ENCODE peak calls at places on chromosome 16, in nine cellular contexts. V is A549, X is hepatocyte, U is neuronal stem cell, D is fibroblast of lung, P is left ventricle myocardium inferior, G is heart right ventricle, I is WERI-Rb-1, A is neural progenitor cell. R is an unnamed sample.

GRCh38 chr16:57883480-57883879 is 81.2 kb upstream of the KIFC3 start:
- DNase-seq in X (no peak), G (no peak), U (no peak), I (no peak), A (no peak), V (no peak), D (no peak), P (no peak), R (no peak)

GRCh38 chr16:68445458-68445857 is 2.9 kb downstream of the SMPD3 start:
- DNase-seq in P (no peak), I (peak), X (no peak), G (no peak), D (peak), V (peak), U (peak), A (peak), R (no peak)

GRCh38 chr16:69311533-69312388 is 611 bp downstream of the VPS4A start:
- DNase-seq in G (no peak), A (peak), U (peak), P (no peak), X (peak), V (peak), I (peak), D (peak), R (no peak)

GRCh38 chr16:3248596-3248995 is 7.8 kb downstream of the MEFV start:
- DNase-seq in V (no peak), X (no peak), I (no peak), U (no peak), G (no peak), D (no peak), P (no peak), A (no peak), R (no peak)

GRCh38 chr16:27209591-27209990 is 6.3 kb downstream of the KDM8 start:
- DNase-seq in I (no peak), A (no peak), P (no peak), V (no peak), X (no peak), U (no peak), G (no peak), D (no peak), R (no peak)

GRCh38 chr16:88483392-88483641 is 30.2 kb downstream of the ZFPM1 start:
- DNase-seq in X (no peak), U (no peak), A (no peak), P (no peak), V (no peak), D (no peak), G (no peak), I (no peak), R (no peak)

GRCh38 chr16:19006446-19007315 is 22.9 kb downstream of the TMC7 start:
- DNase-seq in G (no peak), I (no peak), V (no peak), P (no peak), X (no peak), A (no peak), D (no peak), U (no peak), R (no peak)

GRCh38 chr16:53745753-53746258 is 41.9 kb downstream of the FTO start:
- DNase-seq in U (no peak), A (no peak), P (no peak), V (peak), X (no peak), G (no peak), D (peak), I (no peak), R (no peak)

GRCh38 chr16:2778692-2778958 is 1.5 kb upstream of the ELOB start:
- DNase-seq in U (no peak), I (no peak), X (no peak), A (no peak), D (no peak), P (no peak), V (no peak), G (no peak), R (no peak)

GRCh38 chr16:67034478-67034877 is 5.5 kb downstream of the CBFB start:
- DNase-seq in V (no peak), D (peak), P (no peak), X (no peak), I (no peak), U (no peak), A (no peak), G (no peak), R (no peak)

GRCh38 chr16:53866520-53866919 is 162.6 kb downstream of the FTO start:
- DNase-seq in P (no peak), G (no peak), A (no peak), X (no peak), D (no peak), U (no peak), V (no peak), I (no peak), R (no peak)

GRCh38 chr16:66036775-66037715 is 329.4 kb upstream of the CDH5 start:
- DNase-seq in V (no peak), I (no peak), U (no peak), X (peak), P (no peak), A (no peak), D (peak), G (no peak), R (peak)

GRCh38 chr16:68396481-68396880 is 51.8 kb downstream of the SMPD3 start:
- DNase-seq in X (peak), G (no peak), A (peak), I (peak), V (peak), P (no peak), D (peak), U (no peak), R (no peak)

GRCh38 chr16:75196826-75197225 is 10.1 kb downstream of the CTRB2 start:
- DNase-seq in A (no peak), U (no peak), D (no peak), P (no peak), X (no peak), V (no peak), I (no peak), G (no peak), R (no peak)

GRCh38 chr16:31277659-31278260 is 18.0 kb downstream of the ITGAM start:
- DNase-seq in G (no peak), P (no peak), A (no peak), U (no peak), V (no peak), I (no peak), X (no peak), D (no peak), R (no peak)

GRCh38 chr16:71882505-71883192 is 1.3 kb downstream of the ZNF821 start:
- DNase-seq in V (peak), U (peak), I (peak), X (peak), D (peak), P (no peak), A (peak), G (no peak), R (peak)

GRCh38 chr16:80938035-80938927 is 68.4 kb downstream of the CMC2 start:
- DNase-seq in V (peak), G (no peak), D (peak), X (peak), U (peak), A (peak), P (no peak), I (no peak), R (peak)

GRCh38 chr16:69918241-69918640 is 32.9 kb upstream of the CLEC18A start:
- DNase-seq in X (no peak), V (no peak), A (no peak), G (no peak), D (no peak), I (no peak), U (no peak), P (no peak), R (no peak)

GRCh38 chr16:66228791-66229190 is 137.7 kb upstream of the CDH5 start:
- DNase-seq in P (no peak), V (no peak), D (peak), G (no peak), A (no peak), X (no peak), I (no peak), U (no peak), R (no peak)

GRCh38 chr16:78896280-78896679 is 704.3 kb downstream of the MAF start:
- DNase-seq in G (no peak), I (no peak), V (no peak), P (no peak), D (no peak), X (no peak), U (no peak), A (no peak), R (no peak)

GRCh38 chr16:55189975-55190636 is 133.9 kb upstream of the IRX6 start:
- DNase-seq in V (no peak), D (no peak), X (no peak), A (peak), P (no peak), I (no peak), U (no peak), G (no peak), R (no peak)

GRCh38 chr16:73056383-73056782 is 8.5 kb upstream of the ZFHX3 start:
- DNase-seq in A (no peak), X (peak), D (no peak), I (no peak), U (no peak), P (no peak), G (no peak), V (no peak), R (no peak)

DNA sequence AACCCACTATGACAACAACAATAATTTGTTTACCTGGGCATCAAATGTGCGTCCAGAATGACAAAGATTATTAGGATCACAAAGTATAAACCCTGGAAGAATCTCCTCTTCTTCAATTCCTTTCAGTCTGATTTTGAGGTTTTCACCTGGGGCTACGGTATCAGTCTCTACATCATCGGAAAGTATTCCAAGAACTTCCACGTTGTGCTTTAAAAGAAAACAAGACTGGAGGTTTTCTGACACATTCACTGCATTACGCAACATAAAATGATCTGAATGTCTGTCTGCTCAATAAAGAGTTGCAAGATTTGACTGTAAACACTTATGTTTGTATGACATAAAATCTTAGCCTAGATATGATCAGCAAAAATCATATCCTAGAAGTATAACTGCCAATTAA is 26.0 kb upstream of the RSL1D1 start:
- DNase-seq in D (peak), A (no peak), P (no peak), X (no peak), U (no peak), V (no peak), I (no peak), G (no peak), R (no peak)
- H3K27ac ChIP-seq in D (no peak), A (no peak), P (no peak), X (no peak), U (no peak), V (no peak), I (no peak), G (no peak), R (no peak)

DNA sequence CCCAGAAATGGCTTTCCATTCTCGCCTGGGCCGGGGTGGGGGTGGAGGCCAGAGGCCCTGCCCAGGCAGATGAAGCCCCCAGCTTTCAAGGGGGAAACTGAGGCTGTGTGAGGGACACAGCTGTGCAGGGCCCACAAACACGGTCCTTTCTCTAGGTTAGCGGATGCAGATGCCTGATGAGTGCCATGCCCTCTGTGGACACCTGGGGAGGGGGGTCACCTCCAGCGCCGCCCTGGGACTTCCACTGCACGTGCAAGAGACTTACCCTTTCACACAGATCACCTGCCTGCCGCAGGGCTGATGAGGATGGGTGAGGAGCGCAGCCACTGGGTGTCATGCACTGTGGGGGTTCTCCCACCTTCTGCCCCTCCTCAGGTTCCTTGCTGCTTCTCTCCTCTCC is 2.6 kb upstream of the ANTKMT start:
- DNase-seq in D (no peak), G (no peak), X (no peak), A (no peak), P (no peak), I (no peak), U (no peak), V (no peak), R (no peak)
- H3K27ac ChIP-seq in D (no peak), G (no peak), X (no peak), A (no peak), P (no peak), I (no peak), U (peak), V (no peak), R (no peak)

DNA sequence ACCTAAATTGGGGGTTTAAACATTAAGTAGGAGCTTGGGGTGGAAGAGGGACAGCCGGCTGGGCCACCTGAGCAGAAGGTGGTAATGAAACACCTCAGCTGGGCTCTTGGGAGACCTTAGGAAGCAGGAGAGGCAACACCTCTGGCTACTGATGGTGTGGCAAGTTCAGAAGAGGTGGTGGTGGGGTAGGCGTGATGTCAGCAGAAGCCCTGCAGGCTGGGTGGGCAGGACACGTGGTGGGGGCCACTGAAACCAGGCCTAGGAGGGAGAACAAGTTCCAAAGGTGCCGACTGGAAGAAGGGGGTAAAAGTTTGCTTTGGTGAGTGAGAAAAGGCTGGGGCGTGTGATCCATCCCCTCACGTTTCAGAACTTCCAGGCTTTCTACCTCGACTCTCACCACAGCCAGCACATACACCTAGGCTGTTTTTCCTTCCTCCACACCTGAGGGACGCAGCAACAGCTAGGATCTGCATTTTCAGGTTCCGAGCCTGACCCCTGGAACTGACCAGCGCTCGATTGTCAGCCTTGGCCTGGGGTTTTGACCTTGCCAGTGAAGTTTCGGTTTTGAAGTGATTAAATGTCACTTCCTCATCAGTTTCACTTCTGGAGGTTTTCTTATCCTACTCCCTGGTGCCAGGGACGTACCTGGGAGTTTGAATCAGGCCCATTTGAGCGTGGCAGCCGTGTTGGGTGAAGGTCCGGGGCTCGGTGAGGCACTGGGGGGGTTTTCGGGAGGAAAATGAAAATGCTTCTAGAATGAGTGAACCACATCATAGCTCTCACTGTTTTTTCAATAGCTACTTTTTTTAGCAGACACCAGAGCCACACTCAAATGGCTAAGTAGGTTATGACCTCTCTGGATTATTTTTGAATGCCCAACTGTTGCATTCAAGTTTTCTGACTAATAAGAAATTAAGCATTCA is 10.0 kb downstream of the SNN start:
- DNase-seq in A (no peak), D (no peak), I (no peak), U (no peak), G (no peak), V (no peak), P (no peak), X (no peak), R (no peak)
- H3K27ac ChIP-seq in A (no peak), D (peak), I (no peak), U (no peak), G (peak), V (peak), P (peak), X (no peak), R (peak)

GRCh38 chr16:87227651-87228015 is 89.6 kb downstream of the C16orf95 start:
- DNase-seq in V (no peak), A (no peak), D (peak), U (no peak), G (peak), I (no peak), X (no peak), P (peak), R (no peak)
- H3K27ac ChIP-seq in V (no peak), A (no peak), D (peak), U (no peak), G (peak), I (no peak), X (peak), P (peak), R (no peak)

R was measured in gastrocnemius medialis.